ENCODE peak calls at places on chromosomes 7 and 10, in seven cellular contexts. K is CD8-positive, alpha-beta T cell; P is putamen; N is caudate nucleus; O is suprapubic skin; L is cardiac muscle cell; S is OCI-LY7. U is an unnamed sample.

GRCh38 chr7:120695848-120696247 is 162.1 kb downstream of the TSPAN12 start:
- DNase-seq in P (no peak), N (no peak), K (no peak), O (no peak), L (no peak), S (no peak), U (no peak)

GRCh38 chr10:24349379-24350110 is 140.6 kb downstream of the KIAA1217 start:
- DNase-seq in P (no peak), O (no peak), K (no peak), S (no peak), L (no peak), N (no peak), U (no peak)

GRCh38 chr10:130045091-130045652 is 65.5 kb downstream of the C10orf143 start:
- DNase-seq in P (no peak), L (peak; percentile 26), K (no peak), S (no peak), O (no peak), N (no peak), U (no peak)

GRCh38 chr10:79248341-79248931 is 98.8 kb upstream of the PPIF start:
- DNase-seq in N (no peak), K (no peak), O (no peak), L (no peak), P (no peak), S (peak; percentile 43), U (peak; percentile 92)

GRCh38 chr7:112484671-112485097 is 3.9 kb downstream of the LSMEM1 start:
- DNase-seq in S (no peak), P (no peak), N (no peak), K (no peak), O (peak; percentile 64), L (peak; percentile 39), U (no peak)

GRCh38 chr10:86862373-86862772 is 95.0 kb downstream of the MMRN2 start:
- DNase-seq in K (no peak), O (no peak), P (no peak), N (no peak), S (no peak), L (no peak), U (no peak)

GRCh38 chr7:26365077-26365896 is 73.6 kb downstream of the SNX10 start:
- DNase-seq in S (peak; percentile 89), K (peak; percentile 65), L (peak; percentile 78), N (no peak), O (no peak), P (peak; percentile 80), U (peak; percentile 67)

GRCh38 chr7:95470452-95470851 is 15.3 kb upstream of the ASB4 start:
- DNase-seq in O (no peak), S (peak; percentile 68), L (no peak), N (no peak), P (no peak), K (no peak), U (no peak)

GRCh38 chr7:106588576-106589494 is 72.1 kb downstream of the CCDC71L start:
- DNase-seq in S (no peak), O (no peak), K (no peak), N (no peak), L (no peak), P (no peak), U (no peak)

GRCh38 chr10:8042864-8043568 is 11.5 kb upstream of the GATA3 start:
- DNase-seq in S (no peak), L (no peak), P (no peak), O (no peak), K (no peak), N (no peak), U (no peak)

GRCh38 chr10:122441961-122442360 is 12.5 kb upstream of the ARMS2 start:
- DNase-seq in S (no peak), P (no peak), L (no peak), N (no peak), O (no peak), K (no peak), U (no peak)

GRCh38 chr7:70694357-70694908 is 437.5 kb upstream of the GALNT17 start:
- DNase-seq in S (peak; percentile 61), O (no peak), P (peak; percentile 66), N (no peak), L (peak; percentile 70), K (peak; percentile 57), U (no peak)

GRCh38 chr7:33604015-33604414 is 301.3 kb upstream of the BMPER start:
- DNase-seq in N (no peak), P (no peak), L (no peak), O (no peak), S (no peak), K (no peak), U (no peak)

GRCh38 chr10:112985701-112986510 is 35.9 kb downstream of the TCF7L2 start:
- DNase-seq in L (no peak), N (no peak), S (peak; percentile 2), K (no peak), O (no peak), P (no peak), U (peak; percentile 64)

GRCh38 chr7:41579961-41580935 is 122.6 kb downstream of the INHBA start:
- DNase-seq in L (no peak), N (no peak), K (no peak), O (no peak), P (no peak), S (no peak), U (no peak)

GRCh38 chr10:113053091-113053490 is 103.0 kb downstream of the TCF7L2 start:
- DNase-seq in O (peak; percentile 86), P (no peak), L (no peak), N (no peak), S (no peak), K (no peak), U (no peak)

GRCh38 chr10:123897146-123897545 is 5.5 kb upstream of the CPXM2 start:
- DNase-seq in P (no peak), N (no peak), O (no peak), L (no peak), S (peak; percentile 10), K (no peak), U (no peak)

GRCh38 chr10:1643161-1643910 is 94.0 kb downstream of the ADARB2 start:
- DNase-seq in S (peak; percentile 18), K (no peak), N (no peak), P (no peak), L (peak; percentile 89), O (no peak), U (no peak)

GRCh38 chr7:74092321-74092963 is 8.8 kb downstream of the LIMK1 start:
- DNase-seq in P (no peak), K (no peak), N (no peak), S (peak; percentile 67), L (no peak), O (no peak), U (no peak)

GRCh38 chr7:79182283-79182682 is 271.2 kb downstream of the MAGI2 start:
- DNase-seq in S (no peak), N (no peak), P (peak; percentile 52), O (no peak), K (no peak), L (no peak), U (no peak)

GRCh38 chr7:138316421-138317043 is 143.5 kb upstream of the TRIM24 start:
- DNase-seq in O (no peak), L (no peak), P (no peak), N (no peak), S (no peak), K (no peak), U (no peak)

GRCh38 chr7:13946181-13946580 is 43.3 kb downstream of the ETV1 start:
- DNase-seq in N (no peak), P (no peak), K (no peak), L (no peak), S (no peak), O (no peak), U (no peak)

GRCh38 chr7:127589901-127590300 is 1.7 kb downstream of the ARF5 start:
- DNase-seq in O (no peak), K (no peak), P (no peak), S (no peak), N (no peak), L (no peak), U (no peak)

GRCh38 chr7:30134523-30135270 is at the start of gene MTURN:
- DNase-seq in K (peak; percentile 88), N (peak; percentile 62), L (peak; percentile 90), P (peak; percentile 91), S (peak; percentile 73), O (peak; percentile 93), U (peak; percentile 86)

GRCh38 chr7:92375013-92375412 is 72.3 kb upstream of the GATAD1 start:
- DNase-seq in S (no peak), K (no peak), L (no peak), N (no peak), O (no peak), P (no peak), U (no peak)

GRCh38 chr10:112275512-112276245 is 7.5 kb upstream of the TECTB start:
- DNase-seq in P (no peak), O (no peak), L (no peak), K (no peak), S (no peak), N (no peak), U (no peak)

GRCh38 chr7:54955296-54955695 is 63.5 kb upstream of the EGFR start:
- DNase-seq in P (no peak), O (no peak), N (no peak), K (no peak), S (no peak), L (no peak), U (no peak)

GRCh38 chr10:127462643-127463295 is 86.3 kb upstream of the NPS start:
- DNase-seq in N (no peak), P (no peak), K (no peak), O (no peak), S (no peak), L (no peak), U (no peak)

GRCh38 chr10:103069453-103070331 is 123.4 kb downstream of the NT5C2 start:
- DNase-seq in O (no peak), N (no peak), S (peak; percentile 81), K (peak; percentile 80), P (peak; percentile 44), L (peak; percentile 78), U (no peak)

GRCh38 chr7:82247814-82248433 is 195.7 kb downstream of the CACNA2D1 start:
- DNase-seq in K (no peak), P (no peak), O (no peak), L (no peak), S (peak; percentile 15), N (no peak), U (no peak)

GRCh38 chr10:103800789-103801540 is 54.4 kb downstream of the SH3PXD2A start:
- DNase-seq in S (no peak), N (no peak), P (no peak), L (no peak), K (peak; percentile 61), O (no peak), U (no peak)

GRCh38 chr7:116601426-116601825 is 70.6 kb upstream of the MET start:
- DNase-seq in S (no peak), P (no peak), O (no peak), N (no peak), L (no peak), K (no peak), U (no peak)

GRCh38 chr7:46315891-46316290 is 394.8 kb upstream of the IGFBP3 start:
- DNase-seq in O (no peak), S (no peak), K (no peak), N (no peak), P (no peak), L (no peak), U (no peak)

GRCh38 chr10:113854757-113855626 is 531 bp downstream of the NHLRC2 start:
- DNase-seq in L (peak; percentile 73), S (peak; percentile 67), K (peak; percentile 76), P (no peak), O (peak; percentile 83), N (no peak), U (peak; percentile 60)

GRCh38 chr7:152572101-152572500 is 103.8 kb downstream of the XRCC2 start:
- DNase-seq in K (no peak), N (no peak), L (no peak), P (no peak), O (no peak), S (no peak), U (no peak)

GRCh38 chr7:101186839-101187448 is 6.9 kb upstream of the NAT16 start:
- DNase-seq in K (no peak), N (no peak), S (no peak), O (no peak), P (no peak), L (no peak), U (no peak)

GRCh38 chr10:21482821-21483220 is 42.7 kb downstream of the SKIDA1 start:
- DNase-seq in P (no peak), L (no peak), K (no peak), N (no peak), S (no peak), O (no peak), U (no peak)

GRCh38 chr7:135224027-135224426 is 9.6 kb upstream of the STRA8 start:
- DNase-seq in P (no peak), O (no peak), K (no peak), N (no peak), S (no peak), L (no peak), U (no peak)